ENCODE peak calls at places on chromosomes 7 and 10, in four cellular contexts. E, V, J and H are unnamed samples.

GRCh38 chr7:105830405-105831218 is 45.8 kb downstream of the ATXN7L1 start:
- DNase-seq in E (no peak), V (no peak), J (no peak), H (no peak)

GRCh38 chr7:43791-44540 is 148.4 kb upstream of the FAM20C start:
- DNase-seq in E (no peak), V (no peak), J (peak), H (no peak)

GRCh38 chr7:28044825-28045224 is 135.8 kb downstream of the JAZF1 start:
- DNase-seq in E (no peak), V (no peak), J (no peak), H (no peak)

GRCh38 chr10:79102056-79102874 is 33.5 kb downstream of the ZMIZ1 start:
- DNase-seq in E (peak), V (peak), J (peak), H (no peak)

GRCh38 chr7:69553190-69553589 is 45.1 kb upstream of the AUTS2 start:
- DNase-seq in E (no peak), V (no peak), J (no peak), H (no peak)

GRCh38 chr10:28939352-28940157 is 262.2 kb downstream of the BAMBI start:
- DNase-seq in E (peak), V (peak), J (peak), H (peak)

GRCh38 chr7:117113871-117114270 is 160.6 kb downstream of the ST7 start:
- DNase-seq in E (no peak), V (no peak), J (no peak), H (no peak)

GRCh38 chr7:149147730-149148653 is 739 bp downstream of the ZNF398 start:
- DNase-seq in E (peak), V (peak), J (no peak), H (peak)

GRCh38 chr7:111388912-111389311 is 173.4 kb downstream of the IMMP2L start:
- DNase-seq in E (no peak), V (no peak), J (no peak), H (no peak)

GRCh38 chr10:93149761-93150160 is 76.1 kb downstream of the CYP26A1 start:
- DNase-seq in E (no peak), V (no peak), J (peak), H (no peak)

GRCh38 chr7:116501425-116502167 is 2.1 kb downstream of the CAV2 start:
- DNase-seq in E (no peak), V (peak), J (no peak), H (peak)

GRCh38 chr7:144784943-144785342 is 50.9 kb downstream of the TPK1 start:
- DNase-seq in E (no peak), V (no peak), J (no peak), H (no peak)

GRCh38 chr10:35898722-35899485 is 256.8 kb upstream of the FZD8 start:
- DNase-seq in E (peak), V (peak), J (peak), H (no peak)

GRCh38 chr10:19828278-19829049 is 12.2 kb downstream of the PLXDC2 start:
- DNase-seq in E (no peak), V (no peak), J (no peak), H (no peak)

GRCh38 chr10:75035975-75036708 is 75.3 kb upstream of the SAMD8 start:
- DNase-seq in E (no peak), V (no peak), J (no peak), H (no peak)

GRCh38 chr7:82376739-82377138 is 66.8 kb downstream of the CACNA2D1 start:
- DNase-seq in E (no peak), V (no peak), J (no peak), H (no peak)

GRCh38 chr10:69096045-69096444 is 8.1 kb downstream of the SRGN start:
- DNase-seq in E (no peak), V (no peak), J (no peak), H (no peak)

GRCh38 chr7:143884978-143885559 is 16.9 kb downstream of the TCAF1 start:
- DNase-seq in E (peak), V (peak), J (no peak), H (peak)

GRCh38 chr10:131195552-131196159 is 115.9 kb downstream of the TCERG1L start:
- DNase-seq in E (peak), V (no peak), J (no peak), H (no peak)

GRCh38 chr10:45457487-45457886 is 83.5 kb downstream of the ALOX5 start:
- DNase-seq in E (no peak), V (no peak), J (peak), H (no peak)

GRCh38 chr7:128862571-128863432 is at the start of gene ATP6V1F:
- DNase-seq in E (peak), V (peak), J (peak), H (peak)
- TF ChIP-seq POLR2A in E (no peak), V (peak), J (peak), H (peak)

DNA sequence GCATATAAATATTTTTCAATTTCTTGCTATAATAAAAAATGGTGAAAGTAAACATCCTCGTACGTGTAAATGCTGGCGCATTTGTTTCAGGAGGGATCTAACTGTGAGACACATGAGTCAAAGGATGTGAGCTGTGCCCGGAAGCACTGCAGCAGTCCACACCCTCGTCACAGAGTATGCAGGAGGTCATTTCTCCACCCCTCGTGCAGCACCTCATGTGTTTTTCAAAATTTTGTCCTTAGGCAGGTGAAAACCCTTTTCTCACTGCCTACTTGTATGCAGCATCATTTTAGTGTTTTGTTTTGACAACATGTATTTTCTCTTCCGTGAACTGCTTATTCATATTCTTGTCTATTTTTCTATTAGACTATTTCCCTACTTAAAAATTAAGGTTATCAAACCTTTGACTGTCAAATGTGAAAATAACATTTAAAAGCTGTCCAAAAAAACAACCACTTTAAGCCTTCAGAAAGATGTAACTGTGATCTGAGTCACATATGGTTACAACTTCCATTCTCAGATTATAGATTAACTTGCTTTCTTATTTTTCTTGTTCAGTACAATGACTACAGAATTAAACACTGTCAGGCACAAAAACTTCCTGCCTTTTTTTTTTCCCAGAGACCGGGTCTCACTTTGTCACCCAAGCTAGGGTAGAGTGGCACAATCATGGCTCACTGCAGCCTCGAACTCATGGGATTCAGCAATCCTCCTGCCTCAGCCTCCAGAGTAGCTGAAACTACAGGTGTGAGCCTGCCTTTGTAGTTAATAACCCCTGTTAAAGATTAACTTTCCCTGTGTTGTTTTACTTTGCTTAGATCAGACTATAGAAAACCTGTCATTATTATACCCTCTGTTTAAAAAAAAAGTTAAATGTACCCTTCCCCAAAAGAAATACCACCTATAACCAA is 163.0 kb downstream of the AVL9 start:
- DNase-seq in E (no peak), V (no peak), J (no peak), H (no peak)
- TF ChIP-seq POLR2A in E (no peak), V (no peak), J (no peak), H (no peak)

GRCh38 chr7:150322114-150322832 is 882 bp upstream of the LRRC61 start:
- DNase-seq in E (no peak), V (no peak), J (no peak), H (peak)

GRCh38 chr7:150321788-150322113 is 1.4 kb upstream of the LRRC61 start:
- DNase-seq in E (no peak), V (no peak), J (no peak), H (no peak)

GRCh38 chr7:150324366-150324961 is 1.1 kb upstream of the ACTR3C start:
- DNase-seq in E (no peak), V (no peak), J (no peak), H (no peak)

GRCh38 chr7:150323682-150324365 is 479 bp upstream of the ACTR3C start:
- DNase-seq in E (no peak), V (no peak), J (no peak), H (no peak)

GRCh38 chr7:150322833-150323681 is at the start of the genes ACTR3C and LRRC61:
- DNase-seq in E (peak), V (peak), J (no peak), H (peak)
- TF ChIP-seq POLR2A in E (no peak), V (peak), J (no peak), H (peak)

GRCh38 chr10:72320676-72321247 is 34.0 kb downstream of the DNAJB12 start:
- DNase-seq in E (no peak), V (peak), J (peak), H (peak)
- TF ChIP-seq POLR2A in E (no peak), V (peak), J (no peak), H (peak)

DNA sequence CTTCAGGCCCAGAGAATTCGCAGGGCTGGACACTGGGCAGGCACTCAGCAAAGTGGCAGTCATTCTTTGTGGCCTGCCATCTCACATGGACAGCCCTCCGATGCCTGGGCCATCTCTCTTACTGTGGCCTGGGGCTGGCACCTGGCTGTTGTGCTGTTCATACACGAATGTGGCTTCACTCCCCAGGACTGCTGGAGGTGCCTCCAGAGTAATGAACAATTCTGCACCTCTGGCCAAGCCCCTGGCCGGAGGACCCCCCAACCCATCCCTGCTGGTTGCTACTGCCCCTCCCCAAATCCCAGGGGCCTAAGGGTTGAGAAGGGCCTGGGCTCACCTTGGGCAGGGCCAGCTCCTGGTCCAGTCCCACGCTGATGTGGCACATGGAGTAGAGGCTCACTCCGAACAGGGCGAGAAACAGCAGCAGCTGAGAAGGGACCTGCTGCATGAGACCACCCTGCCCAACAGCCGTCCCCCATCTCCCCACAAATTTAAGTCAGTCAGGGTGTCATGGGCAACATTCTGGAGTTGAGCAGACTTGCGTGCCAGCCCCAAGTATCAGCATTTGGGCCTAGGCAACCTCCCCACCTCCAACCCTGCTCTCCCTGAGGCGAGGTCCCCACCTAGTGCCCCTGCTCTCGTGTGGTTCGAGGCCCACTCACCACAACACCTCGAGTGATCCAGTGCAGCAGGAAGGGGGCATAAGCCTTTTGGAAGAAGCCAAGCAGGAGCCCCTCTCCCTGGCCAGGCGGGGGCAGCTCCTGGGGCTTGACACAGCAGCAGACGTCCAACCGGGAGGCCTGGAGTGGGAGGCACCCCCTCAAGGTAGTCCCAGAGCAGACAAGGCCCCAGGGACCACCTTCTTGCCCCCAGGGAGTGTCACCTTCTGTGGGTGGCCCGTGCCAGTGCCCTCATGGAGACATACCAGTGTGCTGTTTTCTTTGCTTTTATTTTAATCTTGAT is 9.4 kb downstream of the NPC1L1 start:
- DNase-seq in E (no peak), V (no peak), J (no peak), H (no peak)
- TF ChIP-seq POLR2A in E (no peak), V (no peak), J (no peak), H (no peak)

DNA sequence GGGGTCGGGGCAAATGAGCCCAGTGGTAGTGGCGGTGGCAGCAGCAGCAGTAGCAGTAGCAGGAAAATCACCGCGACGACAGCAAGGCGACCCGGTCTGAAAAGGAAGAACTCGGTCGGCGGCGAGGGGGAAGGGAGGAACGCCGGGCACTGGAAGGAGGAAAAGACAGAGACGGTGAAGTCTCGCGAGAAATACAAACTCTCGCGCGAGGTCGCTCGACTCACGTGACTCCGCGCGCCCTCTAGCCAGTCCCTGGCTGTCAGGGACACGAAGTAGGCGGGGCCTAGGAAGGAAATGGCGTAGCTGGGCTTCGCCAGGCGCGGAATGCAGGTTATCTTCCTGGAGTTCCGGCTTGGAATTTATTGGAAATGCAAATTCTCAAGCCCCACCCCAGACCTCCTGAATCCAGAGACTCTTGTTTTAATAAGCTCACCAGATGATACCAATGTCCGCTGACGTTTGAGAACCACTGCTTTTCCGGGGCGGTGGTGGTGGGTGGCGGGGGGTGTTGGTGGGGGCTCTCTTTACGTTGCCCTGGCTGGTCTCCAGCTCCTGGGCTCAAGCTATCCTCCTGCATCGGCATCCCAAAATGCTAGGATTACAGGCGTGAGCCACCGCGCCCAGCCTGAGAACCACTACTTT is at the start of gene SMNDC1:
- DNase-seq in E (peak), V (peak), J (peak), H (peak)
- TF ChIP-seq POLR2A in E (peak), V (peak), J (peak), H (peak)

DNA sequence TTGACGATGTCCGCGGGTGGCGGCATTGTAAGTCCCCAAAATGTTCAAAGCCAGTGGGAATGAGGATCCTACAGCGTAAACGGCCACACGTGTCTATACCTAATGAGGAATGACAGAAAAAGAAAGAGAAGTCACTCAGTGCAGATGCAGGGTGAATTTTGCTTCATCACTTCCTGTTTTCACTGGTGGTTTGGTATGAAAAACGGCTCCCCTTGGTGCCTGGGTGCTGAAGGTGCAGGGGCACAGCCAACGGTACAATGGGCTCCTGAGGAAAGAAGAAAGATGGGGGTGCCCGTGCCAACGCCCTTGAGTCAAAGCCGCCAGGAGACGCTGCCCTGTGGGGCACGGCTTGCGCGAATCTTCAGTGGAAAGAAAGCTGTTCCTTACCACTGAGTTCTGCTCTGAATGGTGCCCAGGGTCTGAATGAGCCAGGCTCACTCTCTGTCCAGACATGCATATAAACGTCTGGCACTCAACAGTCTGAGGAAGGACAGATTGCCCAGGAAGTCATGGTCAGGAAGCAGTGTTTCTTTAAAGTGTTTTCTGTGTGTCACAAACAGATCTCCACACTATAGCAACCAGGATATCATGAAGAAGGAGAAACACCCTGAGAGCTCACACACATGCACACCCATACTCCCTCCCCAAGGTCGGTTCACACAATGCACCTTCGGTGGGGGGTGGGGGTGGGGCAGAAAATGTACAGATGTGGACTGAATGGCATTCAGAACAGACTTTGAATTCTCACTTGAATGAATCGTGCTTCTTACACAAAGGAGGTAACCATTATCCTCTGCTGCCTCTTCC is 105.8 kb downstream of the ELMO1 start:
- DNase-seq in E (no peak), V (no peak), J (no peak), H (peak)
- TF ChIP-seq POLR2A in E (no peak), V (no peak), J (no peak), H (peak)

DNA sequence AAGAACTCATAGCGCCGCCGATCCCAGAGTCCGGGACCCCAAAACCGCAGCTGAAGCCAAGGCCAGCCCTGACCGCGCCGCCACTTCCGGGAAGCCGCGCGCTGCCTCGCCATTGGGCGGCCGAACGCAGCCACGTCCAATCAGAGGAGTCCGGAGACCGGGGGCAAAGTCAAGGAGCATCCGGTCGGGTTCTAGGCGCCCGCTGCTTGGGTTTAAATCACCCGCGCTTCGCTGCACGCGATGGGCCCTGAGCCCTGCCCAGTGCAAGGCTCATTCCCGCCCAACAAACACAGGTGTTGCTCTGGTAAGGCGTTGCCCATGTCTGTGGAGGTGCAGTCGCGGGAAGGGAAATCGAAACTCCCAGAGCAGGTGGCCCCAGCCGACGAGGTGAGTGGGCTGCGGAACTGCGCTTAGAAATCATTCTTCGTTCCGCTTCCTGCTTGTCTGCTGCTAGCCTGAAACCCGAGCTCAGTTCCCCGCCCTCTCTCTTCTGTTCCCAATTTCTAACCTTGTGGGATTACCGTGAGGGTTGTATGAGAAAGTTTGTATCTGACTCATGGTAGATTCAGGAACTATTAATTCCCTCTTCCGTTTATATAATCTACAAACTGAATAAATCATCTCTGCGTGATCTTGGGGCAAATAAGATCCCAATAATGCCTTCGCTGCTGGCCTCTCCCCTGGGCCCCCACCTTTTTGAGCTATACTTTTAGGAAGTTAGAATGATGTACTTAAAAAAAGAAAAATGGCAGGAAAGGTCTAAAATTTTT is at the start of gene DCLRE1C:
- DNase-seq in E (peak), V (peak), J (peak), H (peak)
- TF ChIP-seq POLR2A in E (no peak), V (peak), J (peak), H (peak)

DNA sequence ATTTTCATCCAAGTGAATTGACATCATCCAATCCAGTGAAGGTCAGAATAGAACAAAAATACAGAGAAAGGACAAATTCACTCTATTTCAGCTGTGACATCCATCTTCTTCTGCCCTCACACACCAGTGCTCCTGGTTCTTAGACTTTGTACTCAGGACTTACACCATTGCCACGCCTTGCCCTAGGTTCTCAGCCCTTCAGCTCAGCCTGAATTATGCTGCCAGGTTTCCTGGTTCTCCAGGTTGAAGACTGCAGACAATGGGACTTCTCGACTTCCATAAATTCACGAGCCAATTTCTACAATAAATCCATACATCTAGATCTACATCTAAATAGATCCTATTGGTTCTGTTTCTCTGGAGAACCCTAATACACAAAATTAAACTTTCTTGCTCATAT is 181.2 kb upstream of the KCND2 start:
- DNase-seq in E (no peak), V (no peak), J (no peak), H (no peak)
- TF ChIP-seq POLR2A in E (no peak), V (no peak), J (no peak), H (no peak)